ENCODE peak calls at places on chromosome 1, in six cellular contexts. N is naive thymus-derived CD4-positive, alpha-beta T cell; V is body of pancreas; C is pancreas; A is breast epithelium; L is gastrocnemius medialis. U is an unnamed sample. For H3K9me3, the result is how much of the 10 kb centered on the place peaks cover.

GRCh38 chr1:45266151-45266801 is 59.9 kb upstream of the ZSWIM5 start:
- DNase-seq in N (no peak), V (peak), C (peak), A (no peak), L (no peak), U (peak)

GRCh38 chr1:100441651-100442050 is 89.3 kb downstream of the CDC14A start:
- DNase-seq in N (peak), V (no peak), C (no peak), A (no peak), L (no peak), U (no peak)

GRCh38 chr1:29835486-29836273 is 599.4 kb downstream of the PTPRU start:
- DNase-seq in N (no peak), V (no peak), C (no peak), A (no peak), L (no peak), U (no peak)

GRCh38 chr1:1540015-1540816 is at the start of gene TMEM240:
- DNase-seq in N (peak), V (peak), C (peak), A (peak), L (peak), U (no peak)

GRCh38 chr1:114468710-114469468 is 42.1 kb downstream of the TRIM33 start:
- DNase-seq in N (no peak), V (no peak), C (no peak), A (no peak), L (no peak), U (peak)

GRCh38 chr1:244730934-244731434 is 78.1 kb downstream of the DESI2 start:
- DNase-seq in N (no peak), V (no peak), C (no peak), A (no peak), L (no peak), U (no peak)

GRCh38 chr1:86774305-86775304 is 70.2 kb downstream of the SH3GLB1 start:
- DNase-seq in N (peak), V (peak), C (peak), A (no peak), L (peak), U (peak)

GRCh38 chr1:50333595-50333974 is 89.7 kb downstream of the DMRTA2 start:
- DNase-seq in N (no peak), V (peak), C (peak), A (no peak), L (no peak), U (peak)

GRCh38 chr1:173789841-173790240 is 34.6 kb upstream of the DARS2 start:
- DNase-seq in N (no peak), V (no peak), C (no peak), A (no peak), L (no peak), U (no peak)

GRCh38 chr1:162349635-162350330 is 26.9 kb downstream of the SPATA46 start:
- DNase-seq in N (no peak), V (no peak), C (no peak), A (no peak), L (no peak), U (peak)

GRCh38 chr1:19390166-19390850 is 78.2 kb downstream of the SLC66A1 start:
- DNase-seq in N (no peak), V (no peak), C (no peak), A (no peak), L (no peak), U (no peak)

GRCh38 chr1:216045400-216045799 is 377.8 kb downstream of the USH2A start:
- DNase-seq in N (no peak), V (no peak), C (no peak), A (no peak), L (no peak), U (peak)

GRCh38 chr1:62905309-62905708 is 121.4 kb downstream of the ATG4C start:
- DNase-seq in N (no peak), V (no peak), C (no peak), A (no peak), L (no peak), U (no peak)

GRCh38 chr1:33634806-33635205 is 162.4 kb downstream of the ZSCAN20 start:
- DNase-seq in N (no peak), V (peak), C (peak), A (no peak), L (no peak), U (peak)

GRCh38 chr1:153100241-153100640 is 5.9 kb upstream of the SPRR2E start:
- DNase-seq in N (no peak), V (no peak), C (no peak), A (no peak), L (no peak), U (peak)

GRCh38 chr1:53593758-53594380 is 134.7 kb downstream of the DMRTB1 start:
- DNase-seq in N (no peak), V (peak), C (no peak), A (no peak), L (no peak), U (no peak)

GRCh38 chr1:179313004-179313403 is 19.4 kb downstream of the SOAT1 start:
- DNase-seq in N (no peak), V (no peak), C (no peak), A (no peak), L (no peak), U (no peak)

GRCh38 chr1:60878323-60878722 is 204.0 kb upstream of the NFIA start:
- DNase-seq in N (no peak), V (no peak), C (no peak), A (no peak), L (no peak), U (no peak)

GRCh38 chr1:99010679-99011078 is 6.0 kb upstream of the PLPPR5 start:
- DNase-seq in N (no peak), V (no peak), C (no peak), A (no peak), L (no peak), U (no peak)

GRCh38 chr1:160261878-160262794 is at the start of gene DCAF8:
- DNase-seq in N (peak), V (peak), C (peak), A (peak), L (peak), U (peak)

GRCh38 chr1:228944991-228945390 is 209.7 kb downstream of the RHOU start:
- DNase-seq in N (no peak), V (no peak), C (no peak), A (no peak), L (no peak), U (no peak)

GRCh38 chr1:68278221-68278620 is 45.9 kb upstream of the WLS start:
- DNase-seq in N (no peak), V (no peak), C (no peak), A (no peak), L (no peak), U (no peak)

GRCh38 chr1:238832106-238832505 is 554.3 kb upstream of the CHRM3 start:
- DNase-seq in N (no peak), V (no peak), C (no peak), A (no peak), L (no peak), U (no peak)

GRCh38 chr1:25360596-25361581 is 22.8 kb downstream of the TMEM50A start:
- DNase-seq in N (no peak), V (no peak), C (no peak), A (no peak), L (no peak), U (peak)

GRCh38 chr1:55684131-55684650 is 469.0 kb upstream of the USP24 start:
- DNase-seq in N (no peak), V (no peak), C (no peak), A (no peak), L (no peak), U (no peak)

DNA sequence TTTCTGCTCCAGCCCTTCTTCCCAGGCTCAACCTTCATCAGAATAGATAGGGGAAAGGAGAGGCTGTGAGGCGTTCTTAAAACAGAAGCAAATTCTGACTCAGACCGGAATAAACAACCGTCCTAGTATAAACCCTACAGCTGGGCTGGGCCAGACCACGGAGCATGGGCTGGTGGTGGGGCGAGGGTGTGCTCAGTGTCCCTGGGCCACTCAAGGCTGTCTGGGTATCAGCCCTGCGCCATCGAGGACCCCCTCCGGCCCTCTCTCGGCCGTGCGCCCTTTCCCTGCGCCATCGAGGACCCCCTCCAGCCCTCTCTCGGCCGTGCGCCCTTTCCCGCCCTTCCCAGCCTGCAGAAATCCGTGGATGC is 36.0 kb downstream of the CAPN2 start:
- DNase-seq in N (no peak), V (no peak), C (peak), A (no peak), L (no peak), U (peak)
- H3K4me3 ChIP-seq in N (peak), V (no peak), C (peak), A (peak), L (peak), U (no peak)

GRCh38 chr1:104463126-104463697 is 713.5 kb downstream of the AMY1C start:
- DNase-seq in N (no peak), V (no peak), C (no peak), A (no peak), L (no peak), U (no peak)

GRCh38 chr1:104468282-104468681 is 718.6 kb downstream of the AMY1C start:
- DNase-seq in N (no peak), V (no peak), C (no peak), A (no peak), L (no peak), U (no peak)

GRCh38 chr1:104466068-104466467 is 716.4 kb downstream of the AMY1C start:
- DNase-seq in N (no peak), V (no peak), C (no peak), A (no peak), L (no peak), U (no peak)

GRCh38 chr1:104467590-104467989 is 717.9 kb downstream of the AMY1C start:
- DNase-seq in N (no peak), V (no peak), C (no peak), A (no peak), L (no peak), U (no peak)
- H3K9me3 ChIP-seq in N (under half), V (under half), C (under half), A (under half), L (under half), U (under half)

DNA sequence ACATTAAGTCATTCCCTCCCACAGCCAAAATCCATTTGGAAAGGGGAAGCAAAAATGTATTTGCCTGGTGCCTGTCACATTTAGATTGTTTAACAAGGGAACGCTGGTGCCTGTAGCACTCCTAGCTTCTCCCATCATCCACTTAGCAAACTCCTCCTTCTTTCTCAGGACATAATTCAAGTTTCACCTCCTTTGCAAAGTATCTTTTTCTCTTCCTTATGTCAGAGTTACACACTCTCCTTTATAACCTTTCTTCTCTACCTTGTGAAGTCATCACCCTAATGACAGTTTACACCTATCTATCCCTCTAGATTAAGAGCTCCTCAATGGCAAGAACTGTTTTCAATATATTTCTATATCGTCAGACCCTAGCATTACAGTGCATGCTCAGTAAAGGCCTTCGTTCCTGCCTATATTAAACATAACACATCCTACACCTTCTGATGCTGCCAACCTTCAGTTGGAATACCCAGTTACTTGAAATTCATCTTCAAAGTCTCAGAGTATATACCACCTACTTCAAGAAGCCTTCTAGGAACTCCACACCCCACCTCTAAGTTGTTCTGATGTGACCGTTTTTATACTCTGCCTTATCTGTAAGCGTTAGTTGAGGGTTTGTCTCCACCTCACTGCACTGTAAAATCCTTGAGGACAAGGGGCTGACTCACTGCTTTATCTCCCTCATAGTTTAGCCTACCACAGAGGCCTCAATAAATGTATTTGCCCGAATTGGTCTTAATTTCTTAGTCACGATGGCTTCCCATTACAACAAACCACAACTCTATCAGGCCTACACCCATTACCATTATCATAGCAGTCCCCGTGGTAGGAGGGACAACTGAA is 1.0 kb upstream of the EPS15 start:
- DNase-seq in N (peak), V (no peak), C (no peak), A (no peak), L (no peak), U (no peak)
- H3K4me3 ChIP-seq in N (no peak), V (no peak), C (no peak), A (no peak), L (no peak), U (no peak)

GRCh38 chr1:212401042-212401441 is 13.6 kb downstream of the PACC1 start:
- DNase-seq in N (no peak), V (no peak), C (no peak), A (no peak), L (no peak), U (no peak)
- H3K9me3 ChIP-seq in N (under half), V (under half), C (under half), A (under half), L (under half), U (under half)

GRCh38 chr1:3029991-3030662 is 8.9 kb downstream of the ACTRT2 start:
- DNase-seq in N (no peak), V (no peak), C (no peak), A (no peak), L (no peak), U (no peak)
- H3K4me3 ChIP-seq in N (no peak), V (no peak), C (no peak), A (no peak), L (no peak), U (no peak)